ENCODE peak calls at places on chromosomes 4 and X, in nine cellular contexts. W is spleen, B is heart left ventricle, A is adrenal gland, L is H54, Q is right lobe of liver, I is endothelial cell of umbilical vein, O is stomach, G is ovary. K is an unnamed sample.

GRCh38 chr4:3515646-3516045 is 16.6 kb downstream of the LRPAP1 start:
- DNase-seq in W (peak; percentile 53), B (peak; percentile 37), A (no peak), L (no peak), Q (no peak), I (no peak), O (no peak), G (no peak), K (no peak)

GRCh38 chr4:100289980-100290379 is 99.7 kb upstream of the DDIT4L start:
- DNase-seq in W (no peak), B (no peak), A (no peak), L (no peak), Q (no peak), I (peak; percentile 60), O (no peak), G (no peak), K (no peak)

GRCh38 chrX:123173833-123174232 is 10.2 kb upstream of the GRIA3 start:
- DNase-seq in W (no peak), B (no peak), A (no peak), L (no peak), Q (no peak), I (no peak), O (no peak), G (no peak), K (no peak)

GRCh38 chrX:133580630-133581029 is 165.3 kb upstream of the GPC4 start:
- DNase-seq in W (no peak), B (no peak), A (no peak), L (no peak), Q (no peak), I (no peak), O (no peak), G (no peak), K (no peak)

GRCh38 chr4:81647388-81647787 is 175.7 kb upstream of the RASGEF1B start:
- DNase-seq in W (no peak), B (no peak), A (no peak), L (no peak), Q (no peak), I (no peak), O (no peak), G (no peak), K (no peak)

GRCh38 chr4:163087805-163088204 is 78.9 kb downstream of the NAF1 start:
- DNase-seq in W (no peak), B (no peak), A (no peak), L (no peak), Q (no peak), I (no peak), O (no peak), G (no peak), K (no peak)

GRCh38 chr4:15031993-15032660 is 29.8 kb downstream of the CPEB2 start:
- DNase-seq in W (no peak), B (no peak), A (no peak), L (no peak), Q (no peak), I (peak; percentile 21), O (no peak), G (no peak), K (no peak)

GRCh38 chrX:72050011-72050410 is 81.7 kb downstream of the RTL5 start:
- DNase-seq in W (no peak), B (no peak), A (no peak), L (no peak), Q (no peak), I (peak; percentile 55), O (no peak), G (no peak), K (no peak)

GRCh38 chrX:136546369-136546768 is 14.4 kb downstream of the VGLL1 start:
- DNase-seq in W (no peak), B (no peak), A (peak; percentile 62), L (no peak), Q (no peak), I (no peak), O (no peak), G (no peak), K (no peak)

GRCh38 chr4:16417198-16417597 is 190.9 kb upstream of the TAPT1 start:
- DNase-seq in W (no peak), B (no peak), A (no peak), L (no peak), Q (no peak), I (peak; percentile 80), O (no peak), G (no peak), K (no peak)

GRCh38 chr4:132683957-132684356 is 465.1 kb upstream of the PCDH10 start:
- DNase-seq in W (no peak), B (no peak), A (no peak), L (no peak), Q (no peak), I (no peak), O (no peak), G (no peak), K (no peak)

GRCh38 chr4:92106816-92107215 is 196.9 kb upstream of the GRID2 start:
- DNase-seq in W (no peak), B (no peak), A (no peak), L (no peak), Q (no peak), I (no peak), O (no peak), G (no peak), K (no peak)

GRCh38 chr4:173367946-173368345 is 2.8 kb upstream of the SAP30 start:
- DNase-seq in W (no peak), B (no peak), A (no peak), L (no peak), Q (no peak), I (peak; percentile 24), O (no peak), G (no peak), K (no peak)

GRCh38 chr4:74969507-74970474 is 36.9 kb downstream of the PARM1 start:
- DNase-seq in W (no peak), B (no peak), A (peak; percentile 69), L (no peak), Q (no peak), I (no peak), O (peak; percentile 45), G (no peak), K (no peak)

GRCh38 chr4:141789716-141790115 is 153.3 kb downstream of the IL15 start:
- DNase-seq in W (no peak), B (no peak), A (no peak), L (no peak), Q (no peak), I (no peak), O (no peak), G (no peak), K (no peak)

GRCh38 chr4:113869743-113870375 is 108.3 kb upstream of the CAMK2D start:
- DNase-seq in W (no peak), B (no peak), A (no peak), L (no peak), Q (no peak), I (peak; percentile 27), O (peak; percentile 30), G (no peak), K (no peak)

GRCh38 chrX:111680988-111681779 is at the start of gene ALG13:
- DNase-seq in W (peak; percentile 96), B (peak; percentile 92), A (peak; percentile 96), L (peak; percentile 61), Q (peak; percentile 89), I (peak; percentile 85), O (peak; percentile 86), G (peak; percentile 87), K (peak; percentile 63)
- TF ChIP-seq POLR2A in W (peak; percentile 13), B (no peak), A (peak; percentile 73), L (peak; percentile 83), Q (peak; percentile 81), I (peak; percentile 73), O (peak; percentile 4), G (peak; percentile 61), K (peak; percentile 87)

DNA sequence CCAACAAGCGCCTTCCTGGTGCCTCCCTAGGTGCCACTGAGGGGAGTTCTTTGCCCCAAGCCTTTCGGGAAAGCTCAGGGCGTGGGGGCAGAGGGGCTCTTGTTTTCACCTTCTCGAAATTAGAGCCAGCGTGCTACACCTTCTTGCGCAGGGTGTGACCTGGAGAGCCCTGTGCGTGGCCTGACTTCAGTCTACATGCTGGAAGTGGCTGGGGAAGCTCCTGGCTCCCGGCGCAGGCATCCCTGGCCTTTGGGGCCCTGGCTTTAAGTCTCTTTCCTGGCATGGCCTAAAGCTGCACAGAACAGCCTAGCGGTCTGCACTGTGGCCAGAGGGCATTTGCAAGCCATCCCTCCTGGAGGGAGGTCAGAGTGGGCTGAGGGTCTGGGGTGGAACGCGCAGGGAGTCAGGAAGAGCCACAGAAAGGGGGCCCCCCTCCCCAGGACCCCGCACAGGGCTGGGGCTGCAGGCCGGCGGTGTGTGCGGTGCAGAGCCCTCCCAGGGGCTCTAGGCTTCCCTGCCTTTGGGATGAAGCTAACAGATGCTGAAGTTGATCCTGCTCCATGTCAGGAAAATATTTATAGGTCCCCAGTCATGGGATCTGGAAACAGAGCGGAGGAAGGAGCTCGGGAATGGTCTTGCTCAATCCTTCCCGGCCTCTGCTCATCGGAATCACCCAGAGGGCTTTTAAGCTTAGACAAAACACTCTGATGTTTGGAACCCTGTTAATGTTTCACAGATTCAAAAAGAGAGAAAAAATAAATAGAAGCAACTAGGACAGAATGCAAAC is 781 bp upstream of the SPON2 start:
- DNase-seq in W (no peak), B (peak; percentile 56), A (peak; percentile 57), L (no peak), Q (peak; percentile 82), I (no peak), O (no peak), G (peak; percentile 72), K (no peak)
- TF ChIP-seq POLR2A in W (no peak), B (no peak), A (no peak), L (no peak), Q (no peak), I (no peak), O (no peak), G (no peak), K (no peak)

GRCh38 chr4:55546633-55547460 is at the start of gene CLOCK:
- DNase-seq in W (peak; percentile 96), B (peak; percentile 95), A (peak; percentile 91), L (peak; percentile 33), Q (peak; percentile 89), I (peak; percentile 89), O (peak; percentile 84), G (peak; percentile 88), K (peak; percentile 74)
- TF ChIP-seq POLR2A in W (no peak), B (no peak), A (peak; percentile 61), L (peak; percentile 36), Q (peak; percentile 73), I (peak; percentile 44), O (no peak), G (peak; percentile 58), K (no peak)

GRCh38 chr4:23875317-23875716 is 14.5 kb downstream of the PPARGC1A start:
- DNase-seq in W (no peak), B (no peak), A (no peak), L (no peak), Q (no peak), I (no peak), O (no peak), G (no peak), K (no peak)

GRCh38 chr4:23876418-23877089 is 13.3 kb downstream of the PPARGC1A start:
- DNase-seq in W (no peak), B (no peak), A (no peak), L (no peak), Q (no peak), I (no peak), O (no peak), G (no peak), K (no peak)

GRCh38 chr4:23874536-23874901 is 15.3 kb downstream of the PPARGC1A start:
- DNase-seq in W (no peak), B (no peak), A (no peak), L (no peak), Q (peak; percentile 52), I (no peak), O (no peak), G (no peak), K (no peak)

GRCh38 chr4:23871420-23871819 is 18.4 kb downstream of the PPARGC1A start:
- DNase-seq in W (no peak), B (no peak), A (no peak), L (no peak), Q (no peak), I (no peak), O (no peak), G (no peak), K (no peak)

GRCh38 chr4:23873717-23874535 is 15.9 kb downstream of the PPARGC1A start:
- DNase-seq in W (no peak), B (no peak), A (no peak), L (no peak), Q (no peak), I (no peak), O (no peak), G (no peak), K (no peak)
- TF ChIP-seq POLR2A in W (no peak), B (no peak), A (no peak), L (no peak), Q (no peak), I (no peak), O (no peak), G (no peak), K (no peak)

K was measured in GM12891.